ENCODE peak calls at places on chromosomes 13 and 19, in seven cellular contexts. R is posterior vena cava; L is NCI-H2171 treated with DMSO at 0.1 percent for 48 hours; I is heart right ventricle; C is effector CD4-positive, alpha-beta T cell; E is tibial artery; Y is activated CD4-positive, alpha-beta T cell treated with anti-CD3 and anti-CD28 coated beads, Interleukin-2, amount 10 ng/mL, durations not matched to agents 7 days and 5 days. T is an unnamed sample.

GRCh38 chr19:4896372-4896771 is 6.3 kb downstream of the ARRDC5 start:
- DNase-seq in E (no peak), L (no peak), R (no peak), I (no peak), C (no peak), Y (no peak), T (no peak)

GRCh38 chr19:46081928-46082727 is 41.3 kb upstream of the IGFL4 start:
- DNase-seq in E (no peak), R (no peak), I (no peak), C (no peak), Y (peak), L (peak), T (no peak)

GRCh38 chr19:42360787-42361544 is 29.1 kb downstream of the CNFN start:
- DNase-seq in Y (no peak), L (no peak), C (no peak), E (no peak), I (no peak), R (no peak), T (no peak)

GRCh38 chr19:1238373-1239303 is 833 bp upstream of the CBARP start:
- DNase-seq in C (no peak), Y (no peak), R (no peak), E (no peak), I (no peak), L (no peak), T (no peak)

GRCh38 chr19:55487884-55488687 is at the start of gene SSC5D:
- DNase-seq in R (peak), I (no peak), Y (no peak), C (no peak), L (peak), E (no peak), T (no peak)

GRCh38 chr19:36573948-36574726 is 1.0 kb upstream of the ZNF529 start:
- DNase-seq in Y (no peak), C (no peak), E (no peak), I (no peak), R (no peak), L (no peak), T (no peak)

GRCh38 chr13:39451301-39451700 is 151.7 kb downstream of the LHFPL6 start:
- DNase-seq in E (no peak), Y (no peak), I (peak), C (no peak), R (no peak), L (no peak), T (no peak)

GRCh38 chr13:74570834-74571233 is 436.6 kb upstream of the KLF12 start:
- DNase-seq in I (no peak), L (no peak), R (no peak), Y (no peak), C (no peak), E (no peak), T (no peak)

GRCh38 chr13:69999875-70000274 is 107.8 kb upstream of the ATXN8OS start:
- DNase-seq in E (no peak), Y (no peak), I (no peak), L (no peak), C (no peak), R (no peak), T (no peak)

GRCh38 chr19:12806242-12807131 is at the start of gene RNASEH2A:
- DNase-seq in L (peak), C (peak), I (peak), E (peak), Y (peak), R (peak), T (no peak)

GRCh38 chr13:74485757-74486156 is 351.6 kb upstream of the KLF12 start:
- DNase-seq in L (no peak), R (no peak), Y (no peak), I (no peak), E (no peak), C (no peak), T (no peak)

GRCh38 chr13:50969691-50970090 is 60.1 kb downstream of the RNASEH2B start:
- DNase-seq in L (peak), Y (no peak), C (no peak), R (no peak), I (no peak), E (no peak), T (no peak)

GRCh38 chr19:10858204-10858828 is 10.1 kb downstream of the C19orf38 start:
- DNase-seq in R (no peak), Y (no peak), L (no peak), E (no peak), I (no peak), C (peak), T (no peak)

GRCh38 chr13:27783111-27783510 is 9.2 kb upstream of the GSX1 start:
- DNase-seq in Y (no peak), R (no peak), I (no peak), L (no peak), C (no peak), E (no peak), T (no peak)

GRCh38 chr13:26019881-26020535 is 31.8 kb downstream of the SHISA2 start:
- DNase-seq in E (no peak), L (no peak), C (no peak), I (no peak), Y (no peak), R (no peak), T (no peak)

GRCh38 chr13:113803409-113804016 is 44.5 kb downstream of the TMEM255B start:
- DNase-seq in C (no peak), Y (no peak), R (peak), I (no peak), L (no peak), E (no peak), T (no peak)

GRCh38 chr13:41916173-41916954 is 44.5 kb downstream of the VWA8 start:
- DNase-seq in C (no peak), Y (peak), E (no peak), L (no peak), R (no peak), I (no peak), T (no peak)

GRCh38 chr19:12834418-12834943 is at the start of gene RTBDN:
- DNase-seq in L (peak), E (no peak), C (no peak), I (no peak), R (no peak), Y (no peak), T (no peak)

GRCh38 chr13:74641586-74641985 is 507.4 kb upstream of the KLF12 start:
- DNase-seq in E (no peak), Y (no peak), I (no peak), R (no peak), L (no peak), C (no peak), T (no peak)

GRCh38 chr19:8304841-8305621 is 3.1 kb downstream of the CD320 start:
- DNase-seq in E (no peak), Y (peak), C (no peak), I (peak), R (peak), L (no peak), T (no peak)

GRCh38 chr19:30791116-30791515 is 418.9 kb downstream of the ZNF536 start:
- DNase-seq in L (no peak), C (no peak), I (no peak), R (no peak), E (no peak), Y (no peak), T (no peak)

GRCh38 chr13:75372923-75373841 is 108.8 kb downstream of the TBC1D4 start:
- DNase-seq in L (no peak), Y (no peak), E (no peak), R (no peak), I (no peak), C (no peak), T (no peak)

GRCh38 chr13:89602655-89603054 is 1744.8 kb upstream of the MIR17HG start:
- DNase-seq in L (no peak), E (no peak), C (no peak), Y (no peak), I (no peak), R (no peak), T (no peak)

GRCh38 chr13:52109096-52109495 is 19.8 kb downstream of the NEK5 start:
- DNase-seq in Y (no peak), E (no peak), I (no peak), L (no peak), C (no peak), R (no peak), T (no peak)

GRCh38 chr13:76773695-76774094 is 112.5 kb downstream of the KCTD12 start:
- DNase-seq in C (no peak), I (no peak), Y (no peak), R (no peak), E (no peak), L (no peak), T (no peak)

GRCh38 chr13:63625869-63626268 is 2210.2 kb upstream of the PCDH20 start:
- DNase-seq in I (no peak), L (no peak), E (no peak), C (no peak), Y (no peak), R (no peak), T (no peak)

GRCh38 chr13:30864352-30865130 is 41.5 kb upstream of the MEDAG start:
- DNase-seq in L (no peak), I (no peak), R (no peak), Y (no peak), E (no peak), C (no peak), T (no peak)

GRCh38 chr13:44382635-44383145 is 9.1 kb downstream of the SERP2 start:
- DNase-seq in Y (no peak), C (no peak), R (no peak), E (no peak), L (no peak), I (no peak), T (no peak)

GRCh38 chr19:7748756-7749155 is 1.4 kb upstream of the CD209 start:
- DNase-seq in E (no peak), R (peak), Y (no peak), C (no peak), I (no peak), L (peak), T (no peak)

GRCh38 chr13:81116461-81117282 is 775.7 kb upstream of the SPRY2 start:
- DNase-seq in I (no peak), C (no peak), E (no peak), L (no peak), Y (no peak), R (no peak), T (no peak)

GRCh38 chr13:42047561-42048322 is 706 bp upstream of the DGKH start:
- DNase-seq in I (peak), Y (peak), R (peak), E (peak), C (peak), L (peak), T (peak)

GRCh38 chr19:29835447-29835846 is 23.7 kb downstream of the CCNE1 start:
- DNase-seq in L (no peak), E (no peak), Y (no peak), I (no peak), C (no peak), R (no peak), T (no peak)